ENCODE peak calls at places on chromosomes 7 and 10, in five cellular contexts. A is GM10248, V is putamen, S is NCI-H1092, T is left lung. M is an unnamed sample.
A peak's percentile ranks its signal among the peaks of the same experiment; 100 is the strongest.

GRCh38 chr10:14439451-14440259 is 108.9 kb upstream of the FRMD4A start:
- DNase-seq in A (no peak), V (no peak), S (no peak), T (no peak), M (no peak)

GRCh38 chr10:76428541-76429330 is 997.3 kb downstream of the LRMDA start:
- DNase-seq in A (no peak), V (no peak), S (no peak), T (no peak), M (no peak)

GRCh38 chr7:538764-539685 is 19.4 kb upstream of the PDGFA start:
- DNase-seq in A (no peak), V (no peak), S (no peak), T (peak; percentile 80), M (peak; percentile 65)

GRCh38 chr10:33216661-33217427 is 117.6 kb downstream of the NRP1 start:
- DNase-seq in A (no peak), V (no peak), S (peak; percentile 11), T (no peak), M (no peak)

GRCh38 chr10:75956624-75957023 is 525.2 kb downstream of the LRMDA start:
- DNase-seq in A (no peak), V (no peak), S (no peak), T (no peak), M (no peak)

GRCh38 chr7:15720849-15721471 is 34.5 kb upstream of the MEOX2 start:
- DNase-seq in A (no peak), V (peak; percentile 30), S (no peak), T (no peak), M (peak; percentile 70)

GRCh38 chr7:4739528-4739992 is 35.9 kb upstream of the AP5Z1 start:
- DNase-seq in A (no peak), V (peak; percentile 63), S (peak; percentile 70), T (no peak), M (no peak)

GRCh38 chr10:105586451-105587098 is 945.5 kb downstream of the SORCS3 start:
- DNase-seq in A (no peak), V (no peak), S (no peak), T (no peak), M (no peak)

GRCh38 chr10:61140765-61141392 is 196.9 kb upstream of the RHOBTB1 start:
- DNase-seq in A (no peak), V (peak; percentile 82), S (peak; percentile 33), T (no peak), M (no peak)

GRCh38 chr7:131459256-131459655 is 97.2 kb downstream of the PODXL start:
- DNase-seq in A (no peak), V (no peak), S (no peak), T (no peak), M (no peak)

GRCh38 chr7:157906583-157906982 is 569.8 kb downstream of the DNAJB6 start:
- DNase-seq in A (no peak), V (no peak), S (no peak), T (peak; percentile 41), M (no peak)

GRCh38 chr10:43461950-43462349 is 25.0 kb downstream of the ZNF487 start:
- DNase-seq in A (peak; percentile 65), V (peak; percentile 69), S (peak; percentile 63), T (no peak), M (peak; percentile 83)

GRCh38 chr7:159006610-159007130 is 138.0 kb downstream of the VIPR2 start:
- DNase-seq in A (no peak), V (no peak), S (no peak), T (peak; percentile 46), M (no peak)

GRCh38 chr7:124457841-124458240 is 307.8 kb downstream of the GPR37 start:
- DNase-seq in A (no peak), V (no peak), S (no peak), T (no peak), M (no peak)

GRCh38 chr7:98569606-98570337 is 47.3 kb upstream of the NPTX2 start:
- DNase-seq in A (no peak), V (peak; percentile 66), S (peak; percentile 58), T (no peak), M (no peak)

GRCh38 chr10:66591865-66592264 is 334.0 kb upstream of the LRRTM3 start:
- DNase-seq in A (no peak), V (no peak), S (no peak), T (no peak), M (no peak)

GRCh38 chr7:134420509-134421125 is 38.3 kb downstream of the AKR1B1 start:
- DNase-seq in A (peak; percentile 49), V (peak; percentile 65), S (peak; percentile 43), T (no peak), M (peak; percentile 35)

GRCh38 chr7:23018747-23019146 is 4.8 kb upstream of the HYCC1 start:
- DNase-seq in A (no peak), V (peak; percentile 59), S (no peak), T (no peak), M (no peak)

GRCh38 chr10:110568055-110568735 is 700 bp downstream of the SMC3 start:
- DNase-seq in A (no peak), V (peak; percentile 22), S (peak; percentile 10), T (no peak), M (no peak)

GRCh38 chr10:79003183-79004100 is 65.3 kb upstream of the ZMIZ1 start:
- DNase-seq in A (no peak), V (no peak), S (no peak), T (no peak), M (no peak)

GRCh38 chr10:44769449-44769848 is 141.7 kb upstream of the TMEM72 start:
- DNase-seq in A (no peak), V (no peak), S (no peak), T (no peak), M (no peak)

GRCh38 chr10:72008096-72008933 is 44.1 kb downstream of the CHST3 start:
- DNase-seq in A (no peak), V (no peak), S (no peak), T (no peak), M (no peak)

GRCh38 chr7:6197801-6198551 is 74.4 kb downstream of the CYTH3 start:
- DNase-seq in A (no peak), V (no peak), S (no peak), T (no peak), M (no peak)

GRCh38 chr10:61063035-61063434 is 119.0 kb upstream of the RHOBTB1 start:
- DNase-seq in A (no peak), V (peak; percentile 62), S (no peak), T (no peak), M (peak; percentile 11)

GRCh38 chr7:81260152-81260551 is 341.3 kb upstream of the SEMA3C start:
- DNase-seq in A (no peak), V (no peak), S (no peak), T (no peak), M (no peak)

GRCh38 chr10:76050291-76050625 is 618.8 kb downstream of the LRMDA start:
- DNase-seq in A (no peak), V (no peak), S (no peak), T (no peak), M (peak; percentile 58)

GRCh38 chr10:131207584-131208532 is 103.7 kb downstream of the TCERG1L start:
- DNase-seq in A (no peak), V (no peak), S (no peak), T (peak; percentile 58), M (peak; percentile 22)

GRCh38 chr7:40746841-40747556 is 612.2 kb downstream of the SUGCT start:
- DNase-seq in A (no peak), V (peak; percentile 47), S (no peak), T (no peak), M (no peak)

GRCh38 chr7:75776295-75776971 is 4.4 kb upstream of the CCL26 start:
- DNase-seq in A (no peak), V (no peak), S (no peak), T (no peak), M (no peak)

GRCh38 chr7:30113144-30113543 is 21.6 kb upstream of the MTURN start:
- DNase-seq in A (no peak), V (no peak), S (no peak), T (no peak), M (no peak)

GRCh38 chr10:86958831-86959736 is 685 bp downstream of the SNCG start:
- DNase-seq in A (no peak), V (no peak), S (no peak), T (no peak), M (no peak)

GRCh38 chr10:46106410-46107255 is 60.6 kb upstream of the MSMB start:
- DNase-seq in A (peak; percentile 43), V (peak; percentile 18), S (peak; percentile 34), T (peak; percentile 92), M (peak; percentile 83)

GRCh38 chr10:73644015-73644743 is 2.9 kb upstream of the MYOZ1 start:
- DNase-seq in A (peak; percentile 74), V (peak; percentile 67), S (peak; percentile 6), T (no peak), M (peak; percentile 69)

GRCh38 chr7:44622342-44623151 is 16.1 kb downstream of the OGDH start:
- DNase-seq in A (peak; percentile 50), V (no peak), S (no peak), T (no peak), M (no peak)

GRCh38 chr7:124764847-124765400 is 668 bp downstream of the GPR37 start:
- DNase-seq in A (peak; percentile 51), V (no peak), S (no peak), T (peak; percentile 75), M (peak; percentile 59)

GRCh38 chr7:45178241-45179225 is 20.9 kb downstream of the RAMP3 start:
- DNase-seq in A (no peak), V (no peak), S (no peak), T (no peak), M (no peak)

GRCh38 chr7:17247357-17247756 is 51.1 kb upstream of the AHR start:
- DNase-seq in A (no peak), V (no peak), S (no peak), T (no peak), M (no peak)

GRCh38 chr7:74256446-74257408 is 2.5 kb upstream of the RFC2 start:
- DNase-seq in A (no peak), V (no peak), S (no peak), T (no peak), M (no peak)

GRCh38 chr10:100972904-100973535 is 3.7 kb downstream of the SEMA4G start:
- DNase-seq in A (no peak), V (no peak), S (no peak), T (no peak), M (no peak)

GRCh38 chr10:115082521-115082920 is 10.6 kb upstream of the ATRNL1 start:
- DNase-seq in A (no peak), V (no peak), S (no peak), T (no peak), M (no peak)